ENCODE peak calls at places on chromosomes 12 and 14, in four cellular contexts. One of them, this sample, is unnamed.

GRCh38 chr14:100804558-100805309 is 21.2 kb upstream of the MEG3 start:
- DNase-seq in K562: no peak
- DNase-seq in WTC11: no peak
- DNase-seq in HepG2: no peak
- DNase-seq in this sample: no peak

GRCh38 chr12:123705935-123706334 is 6.2 kb upstream of the ATP6V0A2 start:
- DNase-seq in K562: peak; percentile 38
- DNase-seq in WTC11: no peak
- DNase-seq in HepG2: peak; percentile 12
- DNase-seq in this sample: peak; percentile 26

GRCh38 chr14:103533999-103534575 is 5.1 kb downstream of the TRMT61A start:
- DNase-seq in K562: no peak
- DNase-seq in WTC11: no peak
- DNase-seq in HepG2: no peak
- DNase-seq in this sample: no peak

GRCh38 chr12:53063708-53064612 is 14.1 kb downstream of the TNS2 start:
- DNase-seq in K562: no peak
- DNase-seq in WTC11: peak; percentile 9
- DNase-seq in HepG2: no peak
- DNase-seq in this sample: no peak

GRCh38 chr14:69129264-69129880 is 23.5 kb downstream of the DCAF5 start:
- DNase-seq in K562: peak; percentile 79
- DNase-seq in WTC11: peak; percentile 64
- DNase-seq in HepG2: peak; percentile 72
- DNase-seq in this sample: peak; percentile 78

GRCh38 chr14:101088714-101089113 is 185.2 kb upstream of the RTL1 start:
- DNase-seq in K562: no peak
- DNase-seq in WTC11: no peak
- DNase-seq in HepG2: no peak
- DNase-seq in this sample: no peak

GRCh38 chr14:56092761-56093160 is 25.4 kb upstream of the PELI2 start:
- DNase-seq in K562: no peak
- DNase-seq in WTC11: no peak
- DNase-seq in HepG2: no peak
- DNase-seq in this sample: no peak

GRCh38 chr12:122834921-122835692 is at the start of gene HIP1R:
- DNase-seq in K562: peak; percentile 66
- DNase-seq in WTC11: peak; percentile 56
- DNase-seq in HepG2: no peak
- DNase-seq in this sample: peak; percentile 76

GRCh38 chr12:11134300-11134699 is at the start of gene TAS2R30:
- DNase-seq in K562: no peak
- DNase-seq in WTC11: no peak
- DNase-seq in HepG2: no peak
- DNase-seq in this sample: no peak

GRCh38 chr14:104892517-104893434 is 27.7 kb downstream of the CEP170B start:
- DNase-seq in K562: peak; percentile 31
- DNase-seq in WTC11: peak; percentile 25
- DNase-seq in HepG2: no peak
- DNase-seq in this sample: no peak

GRCh38 chr12:107131832-107132616 is 38.7 kb upstream of the CRY1 start:
- DNase-seq in K562: peak; percentile 64
- DNase-seq in WTC11: no peak
- DNase-seq in HepG2: peak; percentile 49
- DNase-seq in this sample: peak; percentile 67

GRCh38 chr12:68636268-68636667 is 25.6 kb downstream of the RAP1B start:
- DNase-seq in K562: no peak
- DNase-seq in WTC11: no peak
- DNase-seq in HepG2: no peak
- DNase-seq in this sample: no peak

GRCh38 chr14:72663956-72664650 is 229.8 kb downstream of the DPF3 start:
- DNase-seq in K562: no peak
- DNase-seq in WTC11: no peak
- DNase-seq in HepG2: no peak
- DNase-seq in this sample: no peak

GRCh38 chr14:100504372-100505078 is 82.7 kb downstream of the BEGAIN start:
- DNase-seq in K562: no peak
- DNase-seq in WTC11: no peak
- DNase-seq in HepG2: peak; percentile 24
- DNase-seq in this sample: no peak

GRCh38 chr12:125111403-125111802 is 46.2 kb downstream of the AACS start:
- DNase-seq in K562: peak; percentile 53
- DNase-seq in WTC11: no peak
- DNase-seq in HepG2: no peak
- DNase-seq in this sample: no peak

GRCh38 chr14:72894623-72895378 is 900 bp upstream of the DPF3 start:
- DNase-seq in K562: peak; percentile 64
- DNase-seq in WTC11: peak; percentile 54
- DNase-seq in HepG2: no peak
- DNase-seq in this sample: peak; percentile 57

GRCh38 chr14:28772613-28773012 is 6.0 kb downstream of the FOXG1 start:
- DNase-seq in K562: peak; percentile 42
- DNase-seq in WTC11: no peak
- DNase-seq in HepG2: no peak
- DNase-seq in this sample: no peak

GRCh38 chr14:77014004-77014604 is 14.4 kb downstream of the IRF2BPL start:
- DNase-seq in K562: no peak
- DNase-seq in WTC11: no peak
- DNase-seq in HepG2: peak; percentile 68
- DNase-seq in this sample: no peak
- TF ChIP-seq ELF4 in K562: no peak
- TF ChIP-seq ELF4 in WTC11: no peak
- TF ChIP-seq ELF4 in HepG2: no peak
- TF ChIP-seq ELF4 in this sample: no peak

GRCh38 chr12:2673966-2674810 is 120.6 kb upstream of the FKBP4 start:
- DNase-seq in K562: peak; percentile 17
- DNase-seq in WTC11: peak; percentile 61
- DNase-seq in HepG2: no peak
- DNase-seq in this sample: no peak
- TF ChIP-seq ELF4 in K562: no peak
- TF ChIP-seq ELF4 in WTC11: no peak
- TF ChIP-seq ELF4 in HepG2: no peak
- TF ChIP-seq ELF4 in this sample: no peak

GRCh38 chr14:87640553-87640952 is 352.4 kb downstream of the GALC start:
- DNase-seq in K562: no peak
- DNase-seq in WTC11: no peak
- DNase-seq in HepG2: peak; percentile 80
- DNase-seq in this sample: no peak

GRCh38 chr14:87638196-87638595 is 354.8 kb downstream of the GALC start:
- DNase-seq in K562: no peak
- DNase-seq in WTC11: no peak
- DNase-seq in HepG2: no peak
- DNase-seq in this sample: no peak

DNA sequence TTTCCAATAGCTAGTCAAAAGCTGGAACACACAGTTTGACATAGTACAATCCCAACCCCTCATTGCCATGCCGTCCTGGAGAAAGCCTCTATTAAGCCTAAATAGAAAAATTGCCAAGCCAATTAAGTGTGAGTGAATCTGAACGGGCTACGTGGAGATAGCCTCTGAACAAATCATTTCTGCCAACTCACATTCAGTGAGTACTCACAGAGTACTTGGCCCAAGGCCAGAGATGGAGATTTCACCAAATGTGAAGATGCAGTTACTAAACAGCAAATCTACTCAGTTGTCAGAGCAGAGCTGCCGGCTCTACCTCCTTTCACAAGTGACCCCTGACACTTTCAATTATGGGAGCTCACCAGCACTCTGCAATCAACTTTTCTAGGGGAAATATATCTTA is 350.0 kb downstream of the GALC start:
- DNase-seq in K562: no peak
- DNase-seq in WTC11: no peak
- DNase-seq in HepG2: no peak
- DNase-seq in this sample: no peak
- TF ChIP-seq ELF4 in K562: no peak
- TF ChIP-seq ELF4 in WTC11: no peak
- TF ChIP-seq ELF4 in HepG2: no peak
- TF ChIP-seq ELF4 in this sample: no peak

DNA sequence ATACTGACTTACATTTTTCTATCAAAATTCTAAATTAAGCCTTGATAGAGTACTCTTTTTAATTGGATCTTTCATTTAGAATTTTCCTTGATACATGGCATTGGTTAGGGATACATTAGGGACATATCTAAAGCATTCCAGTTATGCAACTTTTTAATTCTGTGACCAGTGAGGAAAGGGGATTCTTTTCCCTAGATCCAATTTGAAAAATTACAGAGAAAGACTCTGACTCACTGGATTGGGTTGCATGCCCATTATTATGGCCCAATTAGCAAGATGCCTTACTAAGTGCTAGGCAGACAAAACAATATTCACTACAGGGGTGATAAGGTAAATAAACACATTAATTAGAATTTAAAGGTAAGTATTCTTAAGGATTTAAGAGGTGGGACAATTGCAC is 5.2 kb upstream of the RAD52 start:
- DNase-seq in K562: no peak
- DNase-seq in WTC11: no peak
- DNase-seq in HepG2: no peak
- DNase-seq in this sample: no peak
- TF ChIP-seq ELF4 in K562: no peak
- TF ChIP-seq ELF4 in WTC11: no peak
- TF ChIP-seq ELF4 in HepG2: no peak
- TF ChIP-seq ELF4 in this sample: no peak

GRCh38 chr12:52043386-52044212 is 7.6 kb upstream of the NR4A1 start:
- DNase-seq in K562: no peak
- DNase-seq in WTC11: no peak
- DNase-seq in HepG2: peak; percentile 52
- DNase-seq in this sample: no peak
- TF ChIP-seq ELF4 in K562: no peak
- TF ChIP-seq ELF4 in WTC11: no peak
- TF ChIP-seq ELF4 in HepG2: no peak
- TF ChIP-seq ELF4 in this sample: no peak

GRCh38 chr14:49953196-49953595 is 60.3 kb downstream of the ARF6 start:
- DNase-seq in K562: no peak
- DNase-seq in WTC11: no peak
- DNase-seq in HepG2: no peak
- DNase-seq in this sample: no peak
- TF ChIP-seq ELF4 in K562: no peak
- TF ChIP-seq ELF4 in WTC11: no peak
- TF ChIP-seq ELF4 in HepG2: no peak
- TF ChIP-seq ELF4 in this sample: no peak

GRCh38 chr14:32578181-32578580 is 249.1 kb downstream of the AKAP6 start:
- DNase-seq in K562: no peak
- DNase-seq in WTC11: no peak
- DNase-seq in HepG2: no peak
- DNase-seq in this sample: no peak

GRCh38 chr14:32588448-32589320 is 259.6 kb downstream of the AKAP6 start:
- DNase-seq in K562: peak; percentile 13
- DNase-seq in WTC11: peak; percentile 20
- DNase-seq in HepG2: peak; percentile 43
- DNase-seq in this sample: peak; percentile 31

GRCh38 chr14:32584079-32584478 is 255.0 kb downstream of the AKAP6 start:
- DNase-seq in K562: no peak
- DNase-seq in WTC11: no peak
- DNase-seq in HepG2: no peak
- DNase-seq in this sample: no peak
- TF ChIP-seq ELF4 in K562: no peak
- TF ChIP-seq ELF4 in WTC11: no peak
- TF ChIP-seq ELF4 in HepG2: no peak
- TF ChIP-seq ELF4 in this sample: no peak